ENCODE peak calls at places on chromosomes 13 and 19, in six cellular contexts. B is stomach, U is sigmoid colon, C is tibial nerve, S is A549, O is transverse colon. V is an unnamed sample.

GRCh38 chr13:80214050-80214449 is 126.9 kb downstream of the SPRY2 start:
- DNase-seq in B (no peak), U (no peak), O (no peak), S (no peak), C (no peak), V (no peak)

GRCh38 chr13:113786262-113786841 is 27.3 kb downstream of the TMEM255B start:
- DNase-seq in S (no peak), B (peak), O (no peak), U (no peak), C (no peak), V (no peak)

GRCh38 chr13:24145231-24145630 is 15.3 kb upstream of the SPATA13 start:
- DNase-seq in C (no peak), S (no peak), O (no peak), U (no peak), B (no peak), V (no peak)

GRCh38 chr13:29925457-29925856 is 75.0 kb upstream of the UBL3 start:
- DNase-seq in C (peak), B (peak), S (peak), O (peak), U (peak), V (peak)

GRCh38 chr19:40398417-40399056 is 8.6 kb upstream of the HIPK4 start:
- DNase-seq in B (peak), C (no peak), S (peak), O (peak), U (no peak), V (no peak)

GRCh38 chr19:18869231-18869575 is 26.8 kb downstream of the CERS1 start:
- DNase-seq in O (no peak), B (no peak), S (no peak), U (no peak), C (no peak), V (no peak)

GRCh38 chr19:38039966-38040365 is 133.0 kb downstream of the SIPA1L3 start:
- DNase-seq in B (no peak), O (no peak), C (no peak), U (no peak), S (peak), V (no peak)

GRCh38 chr19:6481541-6482342 is at the start of gene DENND1C:
- DNase-seq in O (peak), C (no peak), B (peak), S (peak), U (no peak), V (no peak)

GRCh38 chr13:26992951-26993490 is 178.6 kb downstream of the USP12 start:
- DNase-seq in S (no peak), C (no peak), U (peak), B (no peak), O (no peak), V (no peak)

GRCh38 chr13:90717451-90717936 is 630.0 kb upstream of the MIR17HG start:
- DNase-seq in C (no peak), U (no peak), B (no peak), O (no peak), S (no peak), V (no peak)

GRCh38 chr13:54965881-54966280 is 1937.3 kb downstream of the OLFM4 start:
- DNase-seq in B (no peak), S (no peak), U (no peak), O (no peak), C (no peak), V (no peak)

GRCh38 chr13:23558675-23559536 is 11.3 kb upstream of the TNFRSF19 start:
- DNase-seq in S (peak), B (peak), U (peak), C (peak), O (no peak), V (no peak)

GRCh38 chr13:114047358-114047881 is 73.5 kb upstream of the C13orf46 start:
- DNase-seq in O (peak), S (no peak), U (no peak), B (no peak), C (no peak), V (no peak)

GRCh38 chr19:49151339-49152217 is 3.6 kb downstream of the HRC start:
- DNase-seq in O (peak), C (no peak), U (peak), B (peak), S (peak), V (no peak)

GRCh38 chr19:46661735-46662592 is 982 bp upstream of the DACT3 start:
- DNase-seq in O (peak), B (peak), U (peak), C (peak), S (peak), V (peak)

GRCh38 chr19:5686326-5686646 is 3.8 kb upstream of the RPL36 start:
- DNase-seq in U (no peak), O (no peak), C (no peak), S (no peak), B (no peak), V (no peak)

GRCh38 chr13:113058129-113058987 is 47.2 kb upstream of the F7 start:
- DNase-seq in U (peak), B (no peak), C (no peak), S (no peak), O (no peak), V (no peak)

GRCh38 chr13:85655040-85655439 is 144.2 kb downstream of the SLITRK6 start:
- DNase-seq in C (no peak), O (no peak), U (no peak), B (no peak), S (no peak), V (no peak)

GRCh38 chr19:39745645-39746044 is 7.8 kb upstream of the CLC start:
- DNase-seq in B (no peak), U (no peak), C (no peak), S (no peak), O (no peak), V (no peak)

GRCh38 chr19:3932931-3933810 is at the start of gene NMRK2:
- DNase-seq in S (no peak), B (no peak), U (no peak), C (no peak), O (no peak), V (no peak)

GRCh38 chr19:11798391-11799296 is at the start of gene ZNF491:
- DNase-seq in U (peak), S (no peak), C (peak), B (peak), O (peak), V (peak)

GRCh38 chr19:5436101-5436947 is 18.9 kb upstream of the ZNRF4 start:
- DNase-seq in C (no peak), S (peak), O (no peak), U (no peak), B (no peak), V (no peak)

GRCh38 chr13:80345771-80346510 is 5.0 kb upstream of the SPRY2 start:
- DNase-seq in S (no peak), C (peak), B (no peak), O (no peak), U (no peak), V (no peak)

DNA sequence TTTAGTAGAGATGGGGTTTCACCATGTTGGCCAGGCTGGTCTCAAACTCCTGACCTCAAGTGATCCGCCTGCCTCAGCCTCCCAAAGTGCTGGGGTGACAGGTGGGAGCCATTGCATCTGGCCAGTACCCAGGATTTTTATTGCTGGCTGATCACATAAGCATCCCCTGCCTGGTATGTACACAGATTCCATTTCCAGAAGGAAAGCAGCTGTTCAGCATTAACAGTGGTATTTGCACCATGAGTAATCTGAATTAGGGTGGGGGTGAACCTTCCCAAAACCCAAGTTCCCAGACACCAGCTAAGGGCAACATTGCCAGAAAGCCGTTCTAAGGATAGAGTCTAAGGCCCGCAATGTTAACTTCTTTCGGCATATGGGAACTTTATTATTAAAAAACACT is 7.3 kb downstream of the ZNF555 start:
- DNase-seq in B (no peak), U (no peak), O (no peak), S (no peak), C (no peak), V (no peak)
- TF ChIP-seq EP300 in B (no peak), U (no peak), O (no peak), S (no peak), C (no peak), V (no peak)

GRCh38 chr19:2252481-2253105 is 3.5 kb downstream of the AMH start:
- DNase-seq in B (no peak), U (no peak), C (no peak), S (no peak), O (no peak), V (no peak)

GRCh38 chr19:2255982-2256685 is at the start of gene JSRP1:
- DNase-seq in B (no peak), O (no peak), S (no peak), U (no peak), C (no peak), V (no peak)

GRCh38 chr19:2253106-2254051 is 2.8 kb downstream of the JSRP1 start:
- DNase-seq in S (no peak), C (no peak), U (no peak), O (no peak), B (no peak), V (no peak)

GRCh38 chr19:2255112-2255845 is 938 bp downstream of the JSRP1 start:
- DNase-seq in S (no peak), C (no peak), B (no peak), U (no peak), O (no peak), V (no peak)

GRCh38 chr19:2254052-2254872 is 2.0 kb downstream of the JSRP1 start:
- DNase-seq in U (no peak), S (no peak), C (no peak), O (no peak), B (no peak), V (no peak)
- TF ChIP-seq CTCF in U (no peak), S (no peak), C (no peak), O (no peak), B (no peak), V (peak)

GRCh38 chr13:22193070-22193469 is 522.2 kb downstream of the FGF9 start:
- DNase-seq in B (no peak), S (no peak), C (no peak), U (no peak), O (no peak), V (peak)

GRCh38 chr13:22187329-22187728 is 516.5 kb downstream of the FGF9 start:
- DNase-seq in B (no peak), S (no peak), O (no peak), U (no peak), C (no peak), V (peak)

GRCh38 chr13:22194106-22194810 is 523.4 kb downstream of the FGF9 start:
- DNase-seq in S (no peak), U (no peak), C (no peak), O (no peak), B (no peak), V (peak)

DNA sequence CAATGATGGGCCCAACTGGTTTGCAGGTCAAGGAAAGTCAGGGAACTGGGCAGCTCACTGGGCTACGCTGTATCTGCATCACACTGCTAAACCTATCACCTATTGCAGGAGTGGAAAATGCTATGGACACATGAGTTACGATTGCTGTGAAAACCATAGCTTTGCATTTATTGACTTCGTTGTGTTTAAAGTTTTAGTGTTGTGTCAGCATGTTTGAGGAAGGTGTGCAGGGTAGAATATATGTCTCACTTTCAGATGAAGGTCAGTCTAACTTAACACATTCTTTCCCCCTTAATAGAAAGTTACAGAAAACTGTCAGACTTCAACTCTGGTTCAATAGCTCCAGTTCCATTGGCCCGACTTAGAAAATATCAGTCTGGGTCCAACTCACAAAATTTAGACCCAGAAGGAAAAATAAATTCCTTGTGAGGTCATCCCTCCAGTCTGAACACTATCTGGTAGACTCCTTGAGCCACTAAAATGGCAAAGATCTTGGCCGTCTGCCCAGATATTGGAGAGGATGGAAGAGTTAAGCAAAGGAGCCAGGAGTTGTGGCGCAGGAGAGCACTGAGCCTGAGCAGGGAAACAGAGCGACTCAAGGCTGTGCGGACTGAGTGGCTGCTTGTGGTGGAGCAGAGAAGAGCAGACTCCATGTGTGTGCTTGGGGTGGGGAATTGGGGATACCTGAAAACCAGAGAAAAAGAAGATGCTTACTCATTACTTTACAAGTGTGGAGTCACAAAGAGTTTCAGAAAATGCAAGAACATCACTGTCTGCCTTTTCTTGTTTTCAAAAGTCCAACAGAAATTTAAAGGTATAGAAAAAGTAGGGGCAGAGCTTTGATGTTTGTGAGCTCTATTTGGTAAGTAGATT is 518.5 kb downstream of the FGF9 start:
- DNase-seq in S (no peak), O (no peak), U (no peak), B (no peak), C (no peak), V (peak)
- TF ChIP-seq EP300 in S (no peak), O (no peak), U (no peak), B (no peak), C (no peak), V (no peak)

GRCh38 chr19:7692417-7693088 is 9.4 kb downstream of the FCER2 start:
- DNase-seq in B (no peak), O (no peak), U (no peak), S (no peak), C (no peak), V (no peak)
- TF ChIP-seq CTCF in B (no peak), O (no peak), U (no peak), S (no peak), C (no peak), V (no peak)

V was measured in esophagus muscularis mucosa.